ENCODE peak calls at places on chromosomes 3 and 15, in eight cellular contexts. W is GM12878, Y is HCT116, G is RWPE1, Q is NB4, J is fibroblast of lung, B is left ventricle myocardium inferior, P is Calu3. F is an unnamed sample.

GRCh38 chr15:88920186-88920891 is 7.2 kb upstream of the MFGE8 start:
- DNase-seq in W (no peak), Y (no peak), G (no peak), Q (no peak), J (peak; percentile 85), B (no peak), P (no peak), F (no peak)

GRCh38 chr3:197430961-197431910 is 124.5 kb downstream of the BDH1 start:
- DNase-seq in W (no peak), Y (no peak), G (no peak), Q (no peak), J (peak; percentile 78), B (no peak), P (no peak), F (no peak)

GRCh38 chr3:186166036-186166435 is 57.1 kb upstream of the ETV5 start:
- DNase-seq in W (no peak), Y (no peak), G (no peak), Q (no peak), J (no peak), B (no peak), P (no peak), F (no peak)

GRCh38 chr15:35519536-35520149 is 26.3 kb downstream of the DPH6 start:
- DNase-seq in W (peak; percentile 19), Y (peak; percentile 28), G (peak; percentile 5), Q (peak; percentile 52), J (peak; percentile 47), B (no peak), P (no peak), F (no peak)

GRCh38 chr3:14847613-14848541 is 29.1 kb downstream of the FGD5 start:
- DNase-seq in W (no peak), Y (peak; percentile 15), G (peak; percentile 8), Q (peak; percentile 9), J (no peak), B (peak; percentile 73), P (peak; percentile 47), F (peak; percentile 84)

GRCh38 chr3:62020706-62021105 is 352.6 kb downstream of the FEZF2 start:
- DNase-seq in W (no peak), Y (no peak), G (no peak), Q (no peak), J (no peak), B (no peak), P (no peak), F (no peak)

GRCh38 chr15:42037650-42038049 is 16.8 kb upstream of the PLA2G4E start:
- DNase-seq in W (no peak), Y (no peak), G (no peak), Q (no peak), J (no peak), B (no peak), P (peak; percentile 72), F (peak; percentile 57)

GRCh38 chr3:77464106-77464688 is 424.3 kb downstream of the ROBO2 start:
- DNase-seq in W (no peak), Y (no peak), G (no peak), Q (no peak), J (peak; percentile 46), B (no peak), P (no peak), F (no peak)

GRCh38 chr15:72534522-72534921 is 60.4 kb downstream of the ARIH1 start:
- DNase-seq in W (no peak), Y (no peak), G (no peak), Q (no peak), J (no peak), B (no peak), P (no peak), F (no peak)

GRCh38 chr3:89113887-89114840 is 6.7 kb downstream of the EPHA3 start:
- DNase-seq in W (no peak), Y (no peak), G (peak; percentile 13), Q (no peak), J (peak; percentile 70), B (peak; percentile 70), P (peak; percentile 72), F (peak; percentile 61)

GRCh38 chr3:184751204-184751809 is 39.4 kb upstream of the MAGEF1 start:
- DNase-seq in W (no peak), Y (no peak), G (no peak), Q (no peak), J (no peak), B (no peak), P (no peak), F (no peak)

GRCh38 chr3:27633224-27633545 is 88.9 kb downstream of the EOMES start:
- DNase-seq in W (no peak), Y (no peak), G (no peak), Q (peak; percentile 72), J (peak; percentile 60), B (no peak), P (no peak), F (peak; percentile 49)

GRCh38 chr3:40258555-40258954 is 51.0 kb upstream of the EIF1B start:
- DNase-seq in W (no peak), Y (peak; percentile 10), G (peak; percentile 47), Q (peak; percentile 71), J (peak; percentile 2), B (no peak), P (no peak), F (no peak)

GRCh38 chr15:88166330-88166993 is 90.1 kb downstream of the NTRK3 start:
- DNase-seq in W (no peak), Y (no peak), G (peak; percentile 13), Q (peak; percentile 57), J (peak; percentile 33), B (no peak), P (peak; percentile 23), F (no peak)

GRCh38 chr15:94412979-94413741 is 181.8 kb downstream of the MCTP2 start:
- DNase-seq in W (no peak), Y (peak; percentile 6), G (peak; percentile 7), Q (peak; percentile 48), J (peak; percentile 4), B (no peak), P (no peak), F (no peak)

GRCh38 chr3:158205994-158206393 is 96.1 kb downstream of the RSRC1 start:
- DNase-seq in W (peak; percentile 17), Y (no peak), G (no peak), Q (no peak), J (peak; percentile 3), B (no peak), P (no peak), F (no peak)

GRCh38 chr3:127228866-127229265 is 35.9 kb downstream of the PRR23E start:
- DNase-seq in W (peak; percentile 37), Y (no peak), G (no peak), Q (no peak), J (no peak), B (no peak), P (no peak), F (no peak)

GRCh38 chr3:148625145-148625736 is 72.5 kb upstream of the AGTR1 start:
- DNase-seq in W (no peak), Y (no peak), G (no peak), Q (no peak), J (no peak), B (no peak), P (no peak), F (no peak)

GRCh38 chr3:133531981-133532380 is 41.5 kb upstream of the CDV3 start:
- DNase-seq in W (no peak), Y (no peak), G (no peak), Q (no peak), J (peak; percentile 94), B (no peak), P (no peak), F (no peak)

GRCh38 chr3:65060904-65061303 is 373.1 kb upstream of the ADAMTS9 start:
- DNase-seq in W (no peak), Y (no peak), G (no peak), Q (no peak), J (no peak), B (no peak), P (no peak), F (no peak)

GRCh38 chr15:51243774-51244173 is 94.6 kb downstream of the CYP19A1 start:
- DNase-seq in W (no peak), Y (peak; percentile 34), G (peak; percentile 37), Q (peak; percentile 45), J (peak; percentile 36), B (no peak), P (no peak), F (no peak)

GRCh38 chr3:36868614-36869436 is 76.0 kb downstream of the TRANK1 start:
- DNase-seq in W (peak; percentile 16), Y (peak; percentile 48), G (peak; percentile 34), Q (peak; percentile 65), J (peak; percentile 34), B (no peak), P (peak; percentile 43), F (peak; percentile 54)

GRCh38 chr3:3800076-3800448 is 831 bp downstream of the LRRN1 start:
- DNase-seq in W (no peak), Y (no peak), G (no peak), Q (no peak), J (peak; percentile 28), B (no peak), P (peak; percentile 34), F (peak; percentile 18)

DNA sequence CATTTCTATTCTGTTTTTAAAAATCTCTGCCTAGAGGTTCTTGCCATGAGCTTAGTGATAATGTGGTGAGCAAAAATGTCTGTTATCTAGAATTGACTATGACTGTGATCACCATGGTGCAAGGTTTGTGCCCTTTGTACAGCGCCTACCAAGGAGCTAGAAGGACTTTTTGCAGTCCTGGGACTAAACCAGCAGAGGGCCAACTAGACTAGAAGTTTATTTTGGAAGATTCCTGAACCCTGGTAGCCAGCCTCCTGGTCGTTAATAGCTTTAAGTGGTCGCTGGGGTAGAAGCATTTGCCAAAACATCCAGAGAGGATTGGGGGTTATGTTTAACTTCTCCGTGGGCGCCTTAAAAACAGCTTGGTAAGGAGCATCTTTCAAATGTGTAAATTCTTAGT is 7.8 kb downstream of the SCG5 start:
- DNase-seq in W (no peak), Y (no peak), G (no peak), Q (peak; percentile 15), J (no peak), B (no peak), P (no peak), F (no peak)
- TF ChIP-seq CTCF in W (no peak), Y (peak; percentile 34), G (no peak), Q (peak; percentile 25), J (peak; percentile 46), B (no peak), P (no peak), F (no peak)

GRCh38 chr3:9731206-9732079 is at the start of gene BRPF1:
- DNase-seq in W (peak; percentile 90), Y (peak; percentile 98), G (peak; percentile 98), Q (peak; percentile 99), J (peak; percentile 99), B (peak; percentile 100), P (peak; percentile 98), F (peak; percentile 100)
- TF ChIP-seq CTCF in W (no peak), Y (peak; percentile 3), G (no peak), Q (no peak), J (no peak), B (peak; percentile 25), P (no peak), F (no peak)

GRCh38 chr3:97764186-97765055 is at the start of gene ARL6:
- DNase-seq in W (peak; percentile 56), Y (peak; percentile 60), G (peak; percentile 77), Q (peak; percentile 86), J (peak; percentile 88), B (peak; percentile 82), P (peak; percentile 71), F (peak; percentile 73)
- TF ChIP-seq CTCF in W (peak; percentile 3), Y (no peak), G (peak; percentile 13), Q (no peak), J (peak; percentile 11), B (no peak), P (no peak), F (no peak)

DNA sequence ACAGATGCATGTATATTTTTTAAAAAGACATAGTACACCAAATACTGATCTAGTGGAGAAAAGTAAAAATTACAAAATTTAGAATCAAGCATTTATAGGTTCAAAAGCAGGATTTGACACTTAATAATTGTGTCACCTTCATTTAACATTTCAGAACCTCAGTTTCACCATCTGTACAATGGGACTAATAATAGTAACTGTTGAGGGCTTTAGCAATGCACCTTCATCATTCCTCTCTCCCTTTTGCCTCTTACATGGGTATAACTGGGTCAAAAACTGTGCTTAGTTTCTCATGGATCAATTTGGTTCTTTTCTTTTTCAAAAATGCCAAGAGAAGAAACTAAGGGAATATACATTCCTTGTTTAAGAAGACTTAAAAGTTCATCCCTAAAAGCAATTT is 5.5 kb upstream of the TMEM212 start:
- DNase-seq in W (no peak), Y (no peak), G (no peak), Q (no peak), J (no peak), B (no peak), P (no peak), F (no peak)
- TF ChIP-seq CTCF in W (no peak), Y (no peak), G (no peak), Q (no peak), J (no peak), B (no peak), P (no peak), F (no peak)

F was measured in Peyer's patch.